ENCODE peak calls at places on chromosome 15, in ten cellular contexts. H is choroid plexus epithelial cell, B is IMR-90, R is heart right ventricle, S is cardiac muscle cell, P is upper lobe of right lung, T is AG09309, K is astrocyte of the spinal cord, F is lower lobe of right lung, W is mammary epithelial cell. D is an unnamed sample.

GRCh38 chr15:58374147-58374546 is 57.6 kb upstream of the LIPC start:
- DNase-seq in S (no peak), H (no peak), F (no peak), W (no peak), T (no peak), P (no peak), B (no peak), R (no peak), K (no peak), D (no peak)

GRCh38 chr15:79282371-79283251 is at the start of gene ANKRD34C:
- DNase-seq in H (no peak), F (no peak), R (no peak), W (no peak), P (no peak), K (no peak), T (no peak), B (no peak), S (no peak), D (no peak)

GRCh38 chr15:42157981-42158765 is 1.7 kb upstream of the PLA2G4F start:
- DNase-seq in F (no peak), W (peak), B (peak), P (no peak), T (peak), H (peak), K (peak), R (no peak), S (peak), D (no peak)

GRCh38 chr15:25712192-25712960 is 150.8 kb downstream of the ATP10A start:
- DNase-seq in H (no peak), P (no peak), F (no peak), K (no peak), W (no peak), R (no peak), B (no peak), S (no peak), T (no peak), D (no peak)

GRCh38 chr15:99057697-99058420 is 47.0 kb upstream of the SYNM start:
- DNase-seq in B (no peak), S (no peak), P (no peak), T (no peak), K (no peak), R (peak), H (no peak), F (no peak), W (no peak), D (no peak)

GRCh38 chr15:75577401-75578205 is 1.5 kb downstream of the PTPN9 start:
- DNase-seq in W (peak), T (no peak), S (peak), H (peak), P (no peak), B (peak), F (no peak), R (no peak), K (peak), D (no peak)

GRCh38 chr15:68871507-68871906 is 50.8 kb upstream of the ANP32A start:
- DNase-seq in K (no peak), B (no peak), R (no peak), S (no peak), P (no peak), W (no peak), H (no peak), T (no peak), F (no peak), D (no peak)

GRCh38 chr15:48012191-48012590 is 108.6 kb upstream of the SLC24A5 start:
- DNase-seq in B (no peak), H (no peak), T (no peak), W (no peak), F (no peak), R (no peak), S (no peak), P (no peak), K (no peak), D (no peak)

GRCh38 chr15:89759835-89760234 is 8.8 kb upstream of the MESP1 start:
- DNase-seq in W (no peak), S (no peak), B (no peak), F (no peak), R (no peak), T (no peak), H (no peak), P (no peak), K (no peak), D (no peak)

GRCh38 chr15:79091204-79091867 is 756 bp upstream of the RASGRF1 start:
- DNase-seq in K (peak), R (no peak), T (no peak), S (peak), B (peak), F (no peak), W (peak), H (peak), P (peak), D (no peak)

GRCh38 chr15:90059208-90059985 is 42.9 kb downstream of the IDH2 start:
- DNase-seq in R (peak), P (peak), K (no peak), T (no peak), W (no peak), B (no peak), S (peak), F (peak), H (peak), D (no peak)

GRCh38 chr15:99614749-99615288 is 49.0 kb downstream of the MEF2A start:
- DNase-seq in R (no peak), F (no peak), B (no peak), K (no peak), P (no peak), S (no peak), W (no peak), H (peak), T (no peak), D (no peak)

GRCh38 chr15:70055601-70056051 is 42.1 kb downstream of the TLE3 start:
- DNase-seq in S (no peak), P (no peak), W (no peak), F (peak), K (no peak), T (no peak), R (no peak), H (no peak), B (no peak), D (no peak)

GRCh38 chr15:98383571-98383970 is 264.8 kb upstream of the IGF1R start:
- DNase-seq in K (no peak), F (no peak), B (no peak), R (no peak), W (no peak), S (no peak), H (no peak), P (no peak), T (no peak), D (no peak)

GRCh38 chr15:71231678-71232224 is 116.5 kb downstream of the THSD4 start:
- DNase-seq in R (no peak), H (no peak), P (no peak), K (no peak), B (no peak), F (no peak), S (no peak), W (no peak), T (no peak), D (no peak)

GRCh38 chr15:48466825-48467224 is 135.6 kb downstream of the DUT start:
- DNase-seq in B (no peak), W (no peak), T (no peak), K (no peak), R (no peak), S (no peak), F (no peak), H (no peak), P (no peak), D (no peak)

GRCh38 chr15:32855942-32856341 is 138.1 kb downstream of the GREM1 start:
- DNase-seq in H (peak), K (peak), B (peak), P (no peak), R (no peak), T (peak), F (no peak), W (peak), S (peak), D (peak)

GRCh38 chr15:90159213-90159612 is 41.9 kb upstream of the SEMA4B start:
- DNase-seq in F (no peak), R (no peak), W (no peak), K (no peak), P (no peak), T (no peak), B (no peak), H (no peak), S (no peak), D (no peak)

GRCh38 chr15:56732881-56733130 is 503 bp downstream of the ZNF280D start:
- DNase-seq in H (no peak), W (no peak), B (no peak), F (no peak), T (no peak), R (no peak), P (no peak), S (no peak), K (peak), D (no peak)

GRCh38 chr15:74525946-74526345 is 15.1 kb upstream of the ARID3B start:
- DNase-seq in S (no peak), P (no peak), W (peak), T (no peak), H (peak), F (no peak), B (peak), R (no peak), K (peak), D (no peak)

GRCh38 chr15:69300129-69300588 is 1.4 kb downstream of the PAQR5 start:
- DNase-seq in H (no peak), R (no peak), W (no peak), P (peak), F (no peak), S (no peak), K (no peak), T (no peak), B (no peak), D (no peak)

GRCh38 chr15:48721061-48721810 is 75.7 kb upstream of the FBN1 start:
- DNase-seq in H (no peak), R (no peak), P (no peak), T (peak), W (no peak), K (peak), B (peak), F (no peak), S (no peak), D (no peak)

GRCh38 chr15:89381888-89382287 is 47.3 kb upstream of the POLG start:
- DNase-seq in H (no peak), F (no peak), S (no peak), B (no peak), P (no peak), R (no peak), K (no peak), T (no peak), W (no peak), D (no peak)

GRCh38 chr15:31523027-31523654 is 196.5 kb downstream of the KLF13 start:
- DNase-seq in F (no peak), T (no peak), S (no peak), W (no peak), R (no peak), H (no peak), P (no peak), K (no peak), B (no peak), D (no peak)

GRCh38 chr15:71581406-71581930 is 228.9 kb upstream of the NR2E3 start:
- DNase-seq in T (no peak), F (no peak), P (no peak), R (no peak), H (peak), W (no peak), K (no peak), S (peak), B (no peak), D (no peak)

GRCh38 chr15:90482124-90483011 is 47.4 kb upstream of the CRTC3 start:
- DNase-seq in F (no peak), W (no peak), B (peak), R (no peak), T (peak), S (peak), H (peak), K (peak), P (no peak), D (no peak)

GRCh38 chr15:68667800-68668625 is 89.2 kb downstream of the CORO2B start:
- DNase-seq in P (peak), S (no peak), B (no peak), H (no peak), W (no peak), K (no peak), F (no peak), T (no peak), R (no peak), D (no peak)

DNA sequence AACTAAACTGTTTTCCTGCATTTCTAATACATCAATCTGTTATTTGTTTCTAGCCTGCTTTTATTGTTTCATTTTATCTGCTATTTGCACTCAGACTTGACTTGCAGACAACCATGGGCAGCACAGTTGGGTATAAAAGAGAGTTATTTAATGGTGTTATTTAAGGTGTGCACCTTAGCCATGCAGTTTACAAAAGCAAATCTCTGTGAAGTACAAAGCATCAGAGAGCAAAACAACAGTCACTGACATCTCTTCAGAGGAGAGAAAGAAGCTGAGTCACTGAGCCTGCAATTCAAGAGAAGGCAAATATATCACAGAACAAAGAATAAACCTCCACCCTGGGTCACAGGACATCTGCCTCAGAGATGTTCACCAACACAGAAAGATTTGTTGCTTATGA is 255.9 kb upstream of the ICE2 start:
- DNase-seq in B (no peak), H (no peak), S (no peak), P (no peak), T (no peak), K (no peak), F (no peak), R (no peak), W (no peak), D (no peak)
- H3K4me3 ChIP-seq in B (no peak), H (no peak), S (no peak), P (no peak), T (no peak), K (no peak), F (no peak), R (no peak), W (no peak), D (no peak)

DNA sequence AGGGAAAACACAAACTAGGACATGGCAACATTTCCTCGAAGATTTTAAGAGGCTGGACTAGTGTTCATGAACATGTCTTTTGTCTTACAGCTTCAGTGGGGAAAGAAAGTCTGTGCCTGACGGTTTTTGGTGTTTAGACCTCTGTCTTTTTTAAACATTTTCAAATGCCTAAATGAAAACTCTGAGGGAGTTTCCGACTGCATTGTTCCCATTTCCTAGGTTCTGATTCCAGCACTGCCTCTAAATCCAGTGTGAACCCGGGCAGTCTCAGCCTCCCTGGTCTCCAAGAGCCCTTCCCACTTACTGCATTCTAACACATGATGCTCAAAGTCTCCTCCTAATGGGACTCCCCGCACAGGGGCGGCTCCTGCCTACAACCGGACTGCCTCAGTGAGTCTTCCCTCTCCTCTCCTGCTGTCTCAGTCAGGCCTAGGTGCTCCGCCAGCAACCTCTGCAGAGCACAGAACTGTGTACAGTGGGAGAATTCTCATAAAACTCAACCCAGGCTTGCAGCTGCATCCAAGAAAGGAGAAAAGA is 29.0 kb downstream of the TBC1D2B start:
- DNase-seq in T (no peak), R (no peak), H (no peak), S (no peak), W (no peak), K (no peak), P (no peak), B (no peak), F (no peak), D (no peak)
- H3K4me3 ChIP-seq in T (no peak), R (no peak), H (no peak), S (no peak), W (no peak), K (no peak), P (no peak), B (no peak), F (no peak), D (no peak)

GRCh38 chr15:64379216-64379960 is 1.9 kb downstream of the PCLAF start:
- DNase-seq in B (no peak), T (no peak), S (no peak), P (no peak), K (peak), H (no peak), R (no peak), W (no peak), F (no peak), D (no peak)
- H3K4me3 ChIP-seq in B (no peak), T (no peak), S (no peak), P (no peak), K (peak), H (no peak), R (no peak), W (peak), F (no peak), D (peak)

DNA sequence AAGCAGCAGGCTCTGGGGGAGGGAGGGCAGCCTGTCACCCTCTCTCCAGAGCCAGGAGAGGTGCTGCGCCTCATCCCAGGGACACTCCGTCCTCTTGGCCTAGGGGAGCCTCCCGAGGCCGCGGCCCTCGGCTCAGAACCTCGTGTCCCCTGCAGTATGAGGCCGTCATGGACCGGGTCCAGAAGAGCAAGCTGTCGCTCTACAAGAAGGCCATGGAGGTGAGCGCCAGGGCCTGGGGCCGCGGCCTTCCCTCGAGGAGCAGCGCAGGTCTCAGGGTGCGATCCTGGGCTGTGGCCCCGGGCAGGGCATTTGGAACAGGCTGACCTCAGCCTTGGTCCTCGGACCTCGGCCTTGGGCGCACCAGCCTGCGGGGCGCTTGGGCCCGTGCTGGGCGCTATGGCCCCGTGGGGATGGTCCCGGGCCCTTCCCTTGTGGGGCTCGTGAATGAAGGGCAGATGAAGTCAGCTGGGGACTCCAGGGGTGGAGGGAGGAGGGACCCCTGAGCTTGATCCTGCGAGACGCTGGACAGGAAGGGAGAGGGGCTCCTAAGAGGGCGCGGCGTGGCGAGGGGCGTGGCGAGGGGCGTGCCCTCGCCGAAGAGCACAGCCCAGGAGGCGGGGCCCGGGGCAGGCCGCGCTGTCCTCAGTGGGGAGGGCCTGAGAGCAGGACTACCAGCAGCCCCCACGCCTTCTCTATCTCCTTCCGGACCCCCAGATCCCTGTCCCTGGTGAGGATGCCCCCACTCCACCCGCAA is 32.9 kb downstream of the PSTPIP1 start:
- DNase-seq in W (no peak), R (no peak), B (no peak), P (peak), T (no peak), F (peak), K (no peak), H (no peak), S (peak), D (no peak)
- H3K4me3 ChIP-seq in W (no peak), R (peak), B (no peak), P (no peak), T (no peak), F (peak), K (peak), H (peak), S (peak), D (peak)

GRCh38 chr15:39585871-39586301 is 5.0 kb downstream of the THBS1 start:
- DNase-seq in R (no peak), S (peak), K (no peak), F (no peak), H (no peak), B (no peak), W (no peak), P (no peak), T (peak), D (no peak)
- H3K4me3 ChIP-seq in R (no peak), S (no peak), K (no peak), F (no peak), H (no peak), B (no peak), W (peak), P (peak), T (peak), D (no peak)

DNA sequence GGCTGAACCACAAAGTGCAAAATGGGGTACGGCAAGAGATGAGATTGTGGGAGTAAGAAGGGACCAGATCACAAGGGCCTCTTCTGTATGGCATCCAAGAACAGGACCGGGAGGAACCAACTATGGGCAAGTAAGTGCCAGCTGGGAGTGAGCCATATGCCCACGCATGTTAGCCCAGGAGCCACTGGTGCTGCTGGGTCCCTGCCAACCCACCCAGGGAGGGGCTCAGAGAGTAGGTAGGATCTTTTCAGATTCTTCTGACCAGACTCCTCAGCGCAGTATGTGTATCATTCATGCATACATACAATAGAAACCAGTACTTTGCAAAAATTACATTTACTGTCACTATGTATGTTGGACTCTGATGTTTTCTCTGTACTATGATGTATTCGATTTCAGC is 54.0 kb downstream of the RAB11A start:
- DNase-seq in B (no peak), R (no peak), T (no peak), K (no peak), S (no peak), F (no peak), W (no peak), P (no peak), H (no peak), D (no peak)
- H3K4me3 ChIP-seq in B (no peak), R (no peak), T (no peak), K (no peak), S (no peak), F (no peak), W (no peak), P (no peak), H (no peak), D (no peak)

GRCh38 chr15:85582719-85583089 is 202.3 kb downstream of the AKAP13 start:
- DNase-seq in H (peak), T (no peak), W (no peak), S (peak), F (no peak), K (no peak), B (peak), R (peak), P (peak), D (no peak)
- H3K4me3 ChIP-seq in H (peak), T (no peak), W (no peak), S (no peak), F (peak), K (no peak), B (no peak), R (peak), P (peak), D (no peak)